ENCODE peak calls at places on chromosomes 12 and 14, in four cellular contexts. S, U, K and Y are unnamed samples.

GRCh38 chr12:93223440-93224426 is 154.0 kb upstream of the NUDT4 start:
- DNase-seq in S (peak; percentile 61), U (no peak), K (peak; percentile 20), Y (no peak)

GRCh38 chr14:25516838-25517237 is 466.9 kb upstream of the STXBP6 start:
- DNase-seq in U (no peak), S (peak; percentile 19), K (no peak), Y (no peak)

GRCh38 chr14:44803239-44803905 is 158.4 kb downstream of the KLHL28 start:
- DNase-seq in U (no peak), K (no peak), S (no peak), Y (no peak)

GRCh38 chr12:19402743-19403400 is 36.4 kb upstream of the AEBP2 start:
- DNase-seq in S (peak; percentile 8), K (no peak), U (no peak), Y (peak; percentile 28)

GRCh38 chr14:69358233-69358963 is 39.7 kb downstream of the ERH start:
- DNase-seq in K (no peak), U (no peak), S (no peak), Y (no peak)

GRCh38 chr12:96710127-96710745 is 196.8 kb upstream of the NEDD1 start:
- DNase-seq in U (no peak), S (no peak), K (no peak), Y (no peak)

GRCh38 chr14:29217813-29218450 is 451.3 kb downstream of the FOXG1 start:
- DNase-seq in U (no peak), K (no peak), S (no peak), Y (no peak)

GRCh38 chr14:22657861-22658260 is 13.7 kb upstream of the OR6J1 start:
- DNase-seq in K (no peak), U (no peak), S (no peak), Y (no peak)

GRCh38 chr12:39764944-39765560 is 145.4 kb upstream of the ABCD2 start:
- DNase-seq in U (no peak), S (no peak), K (no peak), Y (no peak)

DNA sequence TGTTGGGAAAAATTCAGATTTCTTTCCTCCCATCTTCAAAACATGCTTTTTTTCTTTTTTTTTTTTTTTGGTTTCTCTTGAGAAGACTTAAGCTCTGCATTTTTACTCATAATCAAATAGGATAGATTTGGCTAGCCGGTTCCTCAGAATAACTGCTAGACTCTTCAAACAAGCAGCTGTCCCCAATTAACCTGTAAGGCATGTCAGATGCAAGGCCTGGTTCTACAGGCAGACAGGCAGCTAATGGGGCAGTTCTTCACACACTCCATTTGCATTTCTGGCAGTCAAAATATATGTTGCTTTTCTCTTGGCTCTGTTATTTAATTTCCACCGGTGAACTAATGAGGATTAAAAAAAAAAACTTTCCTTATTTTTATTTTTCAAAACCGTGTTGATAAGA is 228.0 kb upstream of the ATP2B1 start:
- DNase-seq in S (no peak), K (no peak), U (no peak), Y (no peak)
- H3K4me1 ChIP-seq in S (peaks cover 4% of the 10 kb centered on the region), K (peaks cover 5% of the 10 kb centered on the region), U (no peaks in the 10 kb centered on the region), Y (no peaks in the 10 kb centered on the region)

DNA sequence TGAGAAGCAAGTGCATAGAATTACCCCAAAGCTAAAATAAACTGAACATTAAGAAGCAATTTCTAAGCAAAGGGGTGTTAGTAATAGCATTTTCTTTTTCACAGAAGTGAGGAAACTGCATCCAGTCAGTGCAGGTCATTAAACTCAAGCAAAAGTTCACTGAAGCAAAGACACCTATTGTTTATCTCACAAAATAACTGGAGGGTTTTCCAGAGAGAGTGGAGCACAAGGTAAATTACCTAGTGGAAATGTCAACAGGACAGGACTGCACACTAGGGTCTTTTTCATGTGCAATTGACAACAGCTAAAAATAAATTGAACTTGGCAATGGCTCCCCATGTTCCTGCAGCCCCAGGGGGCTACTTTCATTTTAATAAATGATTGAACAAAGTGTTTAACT is 742.0 kb downstream of the GALC start:
- DNase-seq in S (no peak), K (no peak), U (no peak), Y (no peak)
- H3K4me1 ChIP-seq in S (no peaks in the 10 kb centered on the region), K (no peaks in the 10 kb centered on the region), U (no peaks in the 10 kb centered on the region), Y (no peaks in the 10 kb centered on the region)

GRCh38 chr12:121580959-121581680 is at the start of gene KDM2B:
- DNase-seq in S (peak; percentile 49), U (peak; percentile 23), K (peak; percentile 37), Y (peak; percentile 44)
- H3K4me1 ChIP-seq in S (peaks cover 8% of the 10 kb centered on the region), U (peaks cover 20% of the 10 kb centered on the region), K (peaks cover 59% of the 10 kb centered on the region), Y (peaks cover 38% of the 10 kb centered on the region)

GRCh38 chr12:6450869-6451347 is 934 bp upstream of the TAPBPL start:
- DNase-seq in U (peak; percentile 58), S (peak; percentile 61), K (peak; percentile 18), Y (no peak)
- H3K4me1 ChIP-seq in U (peaks cover 15% of the 10 kb centered on the region), S (peaks cover 23% of the 10 kb centered on the region), K (peaks cover 28% of the 10 kb centered on the region), Y (peaks cover 43% of the 10 kb centered on the region)